ENCODE peak calls at places on chromosome 2, in eight cellular contexts. C is amniotic stem cell; O is activated T-cell treated with anti-CD3 and anti-CD28 coated beads, Interleukin-2, amount 50 U/mL, for 72 hours; U is activated B cell treated with CpG ODN at 0.5 μM for 24 hours; Y is AG04449; P is mesendoderm; S is mesothelial cell of epicardium; G is A172. R is an unnamed sample.

GRCh38 chr2:61928816-61929471 is 23.5 kb downstream of the COMMD1 start:
- DNase-seq in C (no peak), O (no peak), U (no peak), Y (peak), P (peak), S (no peak), G (peak), R (no peak)

GRCh38 chr2:172094319-172095145 is 8.2 kb downstream of the DLX2 start:
- DNase-seq in C (no peak), O (no peak), U (no peak), Y (no peak), P (peak), S (peak), G (peak), R (peak)

GRCh38 chr2:79389475-79389874 is 123.4 kb upstream of the CTNNA2 start:
- DNase-seq in C (no peak), O (no peak), U (no peak), Y (no peak), P (no peak), S (no peak), G (no peak), R (no peak)

GRCh38 chr2:28287261-28287915 is 105.3 kb upstream of the FOSL2 start:
- DNase-seq in C (no peak), O (no peak), U (no peak), Y (no peak), P (no peak), S (no peak), G (no peak), R (no peak)

GRCh38 chr2:165357758-165358157 is 111.7 kb upstream of the CSRNP3 start:
- DNase-seq in C (no peak), O (no peak), U (no peak), Y (peak), P (peak), S (no peak), G (peak), R (no peak)

GRCh38 chr2:18987592-18988073 is 370.8 kb downstream of the OSR1 start:
- DNase-seq in C (peak), O (no peak), U (no peak), Y (peak), P (no peak), S (no peak), G (peak), R (no peak)

GRCh38 chr2:237235383-237236095 is 149.8 kb downstream of the COPS8 start:
- DNase-seq in C (no peak), O (no peak), U (no peak), Y (no peak), P (no peak), S (no peak), G (peak), R (no peak)

GRCh38 chr2:157261199-157261782 is 3.8 kb downstream of the GALNT5 start:
- DNase-seq in C (peak), O (peak), U (no peak), Y (no peak), P (peak), S (no peak), G (peak), R (peak)

GRCh38 chr2:138071720-138072719 is 107.7 kb downstream of the HNMT start:
- DNase-seq in C (no peak), O (no peak), U (no peak), Y (no peak), P (peak), S (no peak), G (peak), R (peak)

GRCh38 chr2:46984642-46985476 is 69.3 kb upstream of the MCFD2 start:
- DNase-seq in C (peak), O (peak), U (no peak), Y (peak), P (peak), S (no peak), G (peak), R (peak)

GRCh38 chr2:132542953-132543569 is 126.5 kb downstream of the GPR39 start:
- DNase-seq in C (no peak), O (no peak), U (no peak), Y (no peak), P (peak), S (no peak), G (no peak), R (peak)

GRCh38 chr2:186739739-186740138 is 45.9 kb downstream of the FAM171B start:
- DNase-seq in C (no peak), O (no peak), U (no peak), Y (no peak), P (no peak), S (no peak), G (no peak), R (no peak)

GRCh38 chr2:69509011-69509749 is 71.9 kb upstream of the NFU1 start:
- DNase-seq in C (no peak), O (no peak), U (no peak), Y (no peak), P (no peak), S (no peak), G (no peak), R (no peak)

GRCh38 chr2:236073867-236074655 is 94.1 kb downstream of the GBX2 start:
- DNase-seq in C (no peak), O (no peak), U (no peak), Y (no peak), P (no peak), S (no peak), G (no peak), R (no peak)

GRCh38 chr2:197311521-197312033 is 997 bp upstream of the ANKRD44 start:
- DNase-seq in C (no peak), O (peak), U (no peak), Y (no peak), P (peak), S (no peak), G (peak), R (peak)

GRCh38 chr2:130853391-130853790 is 16.7 kb downstream of the ARHGEF4 start:
- DNase-seq in C (no peak), O (no peak), U (no peak), Y (no peak), P (no peak), S (no peak), G (no peak), R (no peak)

GRCh38 chr2:170514140-170514539 is 201.0 kb upstream of the SP5 start:
- DNase-seq in C (no peak), O (no peak), U (no peak), Y (no peak), P (no peak), S (no peak), G (no peak), R (no peak)

GRCh38 chr2:33110461-33110860 is 163.7 kb downstream of the LTBP1 start:
- DNase-seq in C (no peak), O (no peak), U (no peak), Y (no peak), P (no peak), S (no peak), G (no peak), R (no peak)

GRCh38 chr2:207311316-207312005 is 145.7 kb upstream of the KLF7 start:
- DNase-seq in C (peak), O (peak), U (no peak), Y (peak), P (peak), S (no peak), G (peak), R (peak)

GRCh38 chr2:143171817-143172216 is 42.6 kb downstream of the ARHGAP15 start:
- DNase-seq in C (no peak), O (no peak), U (no peak), Y (no peak), P (peak), S (no peak), G (no peak), R (no peak)

GRCh38 chr2:46008082-46008870 is 288.9 kb upstream of the EPAS1 start:
- DNase-seq in C (no peak), O (no peak), U (no peak), Y (no peak), P (no peak), S (no peak), G (peak), R (peak)

GRCh38 chr2:29401994-29402393 is 286.8 kb downstream of the CLIP4 start:
- DNase-seq in C (no peak), O (no peak), U (no peak), Y (no peak), P (no peak), S (no peak), G (no peak), R (peak)

GRCh38 chr2:221914334-221914733 is 342.2 kb upstream of the EPHA4 start:
- DNase-seq in C (no peak), O (no peak), U (no peak), Y (no peak), P (no peak), S (no peak), G (peak), R (no peak)

GRCh38 chr2:168180483-168180882 is 66.9 kb downstream of the STK39 start:
- DNase-seq in C (no peak), O (no peak), U (no peak), Y (no peak), P (peak), S (no peak), G (no peak), R (no peak)

GRCh38 chr2:8679827-8680731 is 1.8 kb upstream of the ID2 start:
- DNase-seq in C (no peak), O (no peak), U (no peak), Y (no peak), P (peak), S (no peak), G (peak), R (peak)

GRCh38 chr2:142220901-142221300 is 90.1 kb upstream of the LRP1B start:
- DNase-seq in C (no peak), O (no peak), U (no peak), Y (no peak), P (no peak), S (no peak), G (peak), R (no peak)

GRCh38 chr2:145408980-145409379 is 889.1 kb upstream of the ZEB2 start:
- DNase-seq in C (no peak), O (no peak), U (no peak), Y (no peak), P (no peak), S (no peak), G (no peak), R (no peak)

GRCh38 chr2:68764041-68764780 is 29.6 kb downstream of the ARHGAP25 start:
- DNase-seq in C (no peak), O (no peak), U (no peak), Y (no peak), P (no peak), S (no peak), G (no peak), R (no peak)

GRCh38 chr2:7121851-7122250 is 204.6 kb downstream of the RNF144A start:
- DNase-seq in C (no peak), O (no peak), U (no peak), Y (no peak), P (no peak), S (no peak), G (no peak), R (no peak)

GRCh38 chr2:122098301-122098700 is 342.9 kb downstream of the TSN start:
- DNase-seq in C (no peak), O (no peak), U (no peak), Y (no peak), P (no peak), S (no peak), G (no peak), R (no peak)

GRCh38 chr2:191318729-191319078 is 73.5 kb downstream of the MYO1B start:
- DNase-seq in C (no peak), O (no peak), U (no peak), Y (no peak), P (peak), S (no peak), G (peak), R (peak)

GRCh38 chr2:69917854-69918253 is 2.9 kb downstream of the MXD1 start:
- DNase-seq in C (peak), O (no peak), U (no peak), Y (no peak), P (no peak), S (no peak), G (peak), R (no peak)

GRCh38 chr2:203730076-203730729 is 23.8 kb downstream of the CD28 start:
- DNase-seq in C (no peak), O (no peak), U (no peak), Y (no peak), P (no peak), S (no peak), G (no peak), R (no peak)

GRCh38 chr2:196651387-196652094 is 12.0 kb downstream of the CCDC150 start:
- DNase-seq in C (no peak), O (no peak), U (no peak), Y (no peak), P (no peak), S (no peak), G (no peak), R (no peak)

R was measured in islet precursor cell.